ENCODE peak calls at places on chromosome 22, in eight cellular contexts. Y, K, W, I, P, F, V and G are unnamed samples.

GRCh38 chr22:49272546-49273125 is 555.0 kb downstream of the BRD1 start:
- DNase-seq in F (no peak), I (no peak), W (no peak), K (no peak), V (no peak), P (no peak), Y (no peak), G (no peak)

GRCh38 chr22:38951734-38952133 is 5.7 kb upstream of the APOBEC3A start:
- DNase-seq in F (no peak), K (no peak), V (no peak), P (no peak), W (no peak), Y (no peak), I (no peak), G (no peak)

GRCh38 chr22:44488354-44488753 is 9.7 kb downstream of the RTL6 start:
- DNase-seq in W (no peak), V (no peak), Y (no peak), P (no peak), I (no peak), K (no peak), F (no peak), G (no peak)

GRCh38 chr22:27492566-27493201 is 308.9 kb downstream of the MN1 start:
- DNase-seq in W (no peak), V (no peak), I (no peak), F (no peak), Y (no peak), K (no peak), P (no peak), G (no peak)

GRCh38 chr22:36166518-36167220 is 6.1 kb upstream of the APOL3 start:
- DNase-seq in Y (no peak), F (no peak), V (no peak), I (no peak), K (no peak), P (no peak), W (no peak), G (peak)

GRCh38 chr22:17152971-17153370 is 6.1 kb downstream of the HDHD5 start:
- DNase-seq in Y (no peak), F (no peak), V (no peak), K (no peak), I (no peak), W (no peak), P (no peak), G (no peak)

GRCh38 chr22:46934746-46935491 is 172.5 kb downstream of the TBC1D22A start:
- DNase-seq in Y (no peak), V (peak), F (peak), K (no peak), I (no peak), P (no peak), W (no peak), G (peak)

GRCh38 chr22:24190566-24191208 is 9.4 kb downstream of the SUSD2 start:
- DNase-seq in W (no peak), V (no peak), I (peak), P (no peak), Y (no peak), K (no peak), F (no peak), G (no peak)

GRCh38 chr22:43001271-43002197 is 13.4 kb downstream of the PACSIN2 start:
- DNase-seq in P (no peak), K (no peak), I (no peak), V (no peak), W (no peak), F (no peak), Y (no peak), G (peak)

GRCh38 chr22:23841736-23842404 is 3.1 kb upstream of the DERL3 start:
- DNase-seq in P (no peak), V (no peak), I (no peak), W (no peak), K (no peak), Y (no peak), F (no peak), G (no peak)

GRCh38 chr22:45502215-45503070 is at the start of gene FBLN1:
- DNase-seq in K (no peak), W (peak), I (no peak), F (peak), P (peak), V (no peak), Y (no peak), G (peak)

GRCh38 chr22:20438066-20438677 is 547 bp upstream of the SCARF2 start:
- DNase-seq in W (no peak), F (no peak), P (peak), Y (no peak), K (no peak), V (no peak), I (peak), G (no peak)

GRCh38 chr22:16783930-16784354 is 41.3 kb downstream of the XKR3 start:
- DNase-seq in K (no peak), V (no peak), W (no peak), Y (no peak), I (no peak), P (no peak), F (no peak), G (no peak)

GRCh38 chr22:17724678-17725464 is 49.4 kb downstream of the BID start:
- DNase-seq in P (no peak), K (no peak), F (no peak), I (no peak), Y (no peak), V (no peak), W (no peak), G (no peak)

GRCh38 chr22:41576877-41577276 is 12.8 kb downstream of the PMM1 start:
- DNase-seq in F (peak), Y (peak), W (peak), K (no peak), I (no peak), V (peak), P (peak), G (peak)

GRCh38 chr22:35484651-35485372 is 55.8 kb upstream of the RASD2 start:
- DNase-seq in F (peak), K (no peak), W (no peak), V (no peak), P (no peak), Y (no peak), I (no peak), G (no peak)

GRCh38 chr22:39721456-39722325 is 151.1 kb downstream of the CACNA1I start:
- DNase-seq in I (peak), K (no peak), Y (no peak), F (no peak), W (no peak), V (no peak), P (no peak), G (no peak)

GRCh38 chr22:44225091-44225689 is 44.5 kb downstream of the PARVG start:
- DNase-seq in P (no peak), Y (no peak), I (no peak), V (no peak), K (no peak), W (no peak), F (no peak), G (no peak)

GRCh38 chr22:38072322-38073149 is 11.4 kb downstream of the SLC16A8 start:
- DNase-seq in P (no peak), Y (no peak), K (no peak), I (no peak), F (no peak), V (no peak), W (no peak), G (no peak)

GRCh38 chr22:17562906-17563870 is at the start of gene SLC25A18:
- DNase-seq in W (no peak), I (no peak), P (no peak), V (no peak), F (no peak), Y (no peak), K (no peak), G (no peak)

GRCh38 chr22:19066531-19067271 is 55.5 kb downstream of the DGCR2 start:
- DNase-seq in Y (no peak), K (no peak), V (no peak), W (no peak), F (peak), P (no peak), I (no peak), G (no peak)

GRCh38 chr22:28474248-28474647 is 205.4 kb downstream of the TTC28 start:
- DNase-seq in P (no peak), W (no peak), V (no peak), K (no peak), F (no peak), Y (no peak), I (no peak), G (no peak)

GRCh38 chr22:19488285-19488684 is 8.6 kb downstream of the CDC45 start:
- DNase-seq in K (no peak), V (no peak), W (no peak), P (no peak), F (no peak), Y (no peak), I (no peak), G (no peak)

GRCh38 chr22:33542153-33542552 is 378.1 kb downstream of the LARGE1 start:
- DNase-seq in W (no peak), F (no peak), I (no peak), Y (no peak), P (no peak), V (no peak), K (no peak), G (no peak)

GRCh38 chr22:20756846-20757245 is 17.1 kb upstream of the SERPIND1 start:
- DNase-seq in K (no peak), I (no peak), W (no peak), V (no peak), P (no peak), F (no peak), Y (no peak), G (no peak)

GRCh38 chr22:30251661-30252226 is 5.2 kb upstream of the LIF start:
- DNase-seq in P (no peak), V (no peak), K (no peak), F (peak), W (no peak), Y (no peak), I (no peak), G (no peak)

GRCh38 chr22:41382610-41383009 is 868 bp downstream of the TEF start:
- DNase-seq in K (no peak), F (no peak), W (no peak), I (no peak), V (no peak), P (no peak), Y (no peak), G (no peak)

GRCh38 chr22:45994516-45995404 is 17.8 kb upstream of the WNT7B start:
- DNase-seq in V (peak), Y (peak), W (peak), F (peak), K (peak), I (peak), P (peak), G (peak)

GRCh38 chr22:19041403-19042074 is 80.7 kb downstream of the DGCR2 start:
- DNase-seq in F (no peak), K (no peak), W (no peak), I (peak), V (no peak), Y (no peak), P (no peak), G (no peak)

GRCh38 chr22:46893281-46894020 is 131.0 kb downstream of the TBC1D22A start:
- DNase-seq in F (no peak), W (no peak), I (peak), P (no peak), Y (no peak), K (no peak), V (no peak), G (no peak)

GRCh38 chr22:49141761-49142160 is 685.9 kb downstream of the BRD1 start:
- DNase-seq in F (no peak), P (no peak), Y (no peak), K (no peak), V (no peak), I (no peak), W (no peak), G (no peak)

GRCh38 chr22:27834364-27835185 is 33.0 kb upstream of the MN1 start:
- DNase-seq in K (no peak), V (no peak), P (no peak), I (no peak), W (no peak), F (no peak), Y (no peak), G (no peak)

GRCh38 chr22:40654522-40655167 is 18.1 kb upstream of the MRTFA start:
- DNase-seq in V (no peak), F (peak), I (no peak), Y (peak), K (no peak), W (no peak), P (no peak), G (no peak)